ENCODE peak calls at places on chromosomes 4 and X, in ten cellular contexts. O is EL; M is GM12878; L is thyroid gland; B is T-helper 2 cell; C is progenitor cell of endocrine pancreas; D is NCI-H2081; S is COR-L47; X is SK-N-DZ; G is stimulated activated CD8-positive, alpha-beta memory T cell treated with anti-CD3 and anti-CD28 coated beads, Interleukin-7, amount 100 ng/mL, for 4 hours. U is an unnamed sample.

GRCh38 chr4:183821090-183821853 is 83.8 kb upstream of the STOX2 start:
- DNase-seq in L (no peak), G (no peak), M (no peak), B (no peak), S (no peak), D (peak), X (no peak), C (no peak), O (no peak), U (no peak)

GRCh38 chr4:47835489-47835888 is 2.4 kb downstream of the CORIN start:
- DNase-seq in C (no peak), M (no peak), X (no peak), O (peak), S (no peak), L (no peak), B (no peak), G (no peak), D (no peak), U (no peak)

GRCh38 chr4:111847256-111848108 is 297.8 kb upstream of the FAM241A start:
- DNase-seq in O (no peak), L (no peak), S (no peak), X (peak), D (no peak), B (no peak), M (no peak), G (no peak), C (no peak), U (no peak)

GRCh38 chr4:142126890-142127497 is 490.6 kb downstream of the IL15 start:
- DNase-seq in X (peak), B (no peak), C (peak), G (peak), S (peak), D (peak), M (peak), O (peak), L (peak), U (peak)

GRCh38 chr4:11585506-11585905 is 156.8 kb upstream of the HS3ST1 start:
- DNase-seq in S (no peak), D (peak), X (no peak), M (no peak), G (no peak), L (no peak), C (no peak), B (no peak), O (no peak), U (no peak)

GRCh38 chr4:184287697-184288255 is 70.1 kb upstream of the ENPP6 start:
- DNase-seq in L (peak), X (no peak), O (peak), D (no peak), S (no peak), C (no peak), B (no peak), G (no peak), M (no peak), U (no peak)

GRCh38 chr4:96164814-96165351 is 325.0 kb downstream of the PDHA2 start:
- DNase-seq in D (no peak), S (no peak), O (peak), M (no peak), G (no peak), C (no peak), B (no peak), X (no peak), L (no peak), U (no peak)

GRCh38 chrX:154411981-154412340 is 622 bp downstream of the TAFAZZIN start:
- DNase-seq in G (no peak), D (peak), S (peak), L (peak), B (no peak), C (no peak), X (peak), M (no peak), O (peak), U (peak)

GRCh38 chrX:140767646-140768045 is 58.1 kb downstream of the LINC00632 start:
- DNase-seq in L (no peak), M (no peak), O (peak), D (no peak), G (no peak), X (no peak), S (no peak), B (no peak), C (no peak), U (no peak)

GRCh38 chrX:108224727-108225455 is 133.3 kb downstream of the ATG4A start:
- DNase-seq in O (peak), L (peak), C (peak), M (peak), G (no peak), D (peak), B (no peak), X (peak), S (peak), U (no peak)

GRCh38 chr4:22743290-22743689 is 50.6 kb downstream of the GBA3 start:
- DNase-seq in L (no peak), S (no peak), D (no peak), C (no peak), G (no peak), X (no peak), O (no peak), B (no peak), M (no peak), U (no peak)

GRCh38 chr4:34720563-34720962 is 1523.8 kb downstream of the ARAP2 start:
- DNase-seq in M (no peak), L (no peak), D (peak), G (no peak), O (peak), C (no peak), B (no peak), S (peak), X (peak), U (peak)

GRCh38 chr4:154004859-154005520 is 216.1 kb upstream of the SFRP2 start:
- DNase-seq in S (no peak), M (no peak), O (peak), C (no peak), D (no peak), G (no peak), L (no peak), B (no peak), X (no peak), U (no peak)

GRCh38 chrX:21989415-21989814 is 42.7 kb upstream of the PHEX start:
- DNase-seq in O (no peak), X (no peak), B (no peak), C (no peak), M (peak), S (no peak), D (no peak), L (no peak), G (no peak), U (no peak)

GRCh38 chrX:106378616-106379015 is 210.5 kb downstream of the PWWP3B start:
- DNase-seq in G (no peak), M (no peak), B (no peak), L (no peak), O (no peak), D (no peak), C (no peak), S (no peak), X (no peak), U (no peak)

U was measured in NCI-H1105.